ENCODE peak calls at places on chromosomes 12 and 14, in eight cellular contexts. M, H, B, P, U, D, J and Z are unnamed samples.

GRCh38 chr12:2163172-2163927 is 110.6 kb downstream of the CACNA1C start:
- DNase-seq in M (peak), H (no peak), B (peak), P (peak), U (no peak), D (peak), J (peak), Z (no peak)

GRCh38 chr12:109870648-109871047 is 9.7 kb downstream of the GLTP start:
- DNase-seq in M (no peak), H (no peak), B (no peak), P (no peak), U (no peak), D (no peak), J (no peak), Z (no peak)

GRCh38 chr14:46417066-46417465 is 234.5 kb downstream of the RPL10L start:
- DNase-seq in M (no peak), H (no peak), B (no peak), P (no peak), U (no peak), D (no peak), J (no peak), Z (no peak)

GRCh38 chr12:58496411-58496810 is 423.9 kb downstream of the LRIG3 start:
- DNase-seq in M (no peak), H (no peak), B (no peak), P (no peak), U (no peak), D (no peak), J (no peak), Z (no peak)

GRCh38 chr12:29245246-29245645 is 96.2 kb downstream of the FAR2 start:
- DNase-seq in M (no peak), H (no peak), B (no peak), P (no peak), U (no peak), D (no peak), J (no peak), Z (no peak)

GRCh38 chr14:45658226-45658916 is 405.4 kb upstream of the MIS18BP1 start:
- DNase-seq in M (no peak), H (no peak), B (no peak), P (no peak), U (no peak), D (no peak), J (no peak), Z (no peak)

GRCh38 chr12:131603106-131604033 is 107.5 kb upstream of the SFSWAP start:
- DNase-seq in M (no peak), H (no peak), B (no peak), P (no peak), U (no peak), D (no peak), J (no peak), Z (no peak)

GRCh38 chr12:29783773-29784666 is at the start of gene TMTC1:
- DNase-seq in M (no peak), H (peak), B (peak), P (peak), U (no peak), D (peak), J (peak), Z (peak)

GRCh38 chr14:58866386-58866785 is 228.6 kb downstream of the DACT1 start:
- DNase-seq in M (no peak), H (no peak), B (no peak), P (no peak), U (no peak), D (no peak), J (no peak), Z (no peak)

GRCh38 chr12:30416631-30417030 is 279.0 kb downstream of the IPO8 start:
- DNase-seq in M (no peak), H (no peak), B (no peak), P (no peak), U (no peak), D (no peak), J (no peak), Z (no peak)

GRCh38 chr12:131640436-131640969 is 70.4 kb upstream of the SFSWAP start:
- DNase-seq in M (no peak), H (no peak), B (no peak), P (no peak), U (no peak), D (no peak), J (no peak), Z (peak)

GRCh38 chr12:65121049-65121955 is at the start of gene WIF1:
- DNase-seq in M (no peak), H (peak), B (no peak), P (no peak), U (peak), D (peak), J (peak), Z (no peak)

GRCh38 chr14:71358209-71358931 is 451.1 kb downstream of the PCNX1 start:
- DNase-seq in M (peak), H (no peak), B (no peak), P (no peak), U (peak), D (no peak), J (no peak), Z (no peak)

GRCh38 chr12:3304436-3305135 is 186.4 kb upstream of the PRMT8 start:
- DNase-seq in M (peak), H (no peak), B (no peak), P (no peak), U (no peak), D (no peak), J (no peak), Z (no peak)

GRCh38 chr14:68578597-68578996 is 214.3 kb downstream of the ZFP36L1 start:
- DNase-seq in M (no peak), H (no peak), B (no peak), P (no peak), U (no peak), D (no peak), J (no peak), Z (no peak)

GRCh38 chr14:96917442-96917963 is 120.3 kb downstream of the VRK1 start:
- DNase-seq in M (no peak), H (no peak), B (no peak), P (no peak), U (no peak), D (no peak), J (no peak), Z (no peak)

GRCh38 chr12:22733756-22734155 is 108.8 kb downstream of the ETNK1 start:
- DNase-seq in M (no peak), H (no peak), B (no peak), P (no peak), U (no peak), D (no peak), J (no peak), Z (no peak)

GRCh38 chr12:98137278-98137677 is 378.1 kb upstream of the TMPO start:
- DNase-seq in M (no peak), H (no peak), B (no peak), P (no peak), U (no peak), D (no peak), J (no peak), Z (no peak)

GRCh38 chr12:101697197-101697929 is at the start of gene CHPT1:
- DNase-seq in M (no peak), H (peak), B (peak), P (peak), U (peak), D (peak), J (peak), Z (peak)

GRCh38 chr14:56150645-56151345 is 32.6 kb downstream of the PELI2 start:
- DNase-seq in M (no peak), H (no peak), B (no peak), P (no peak), U (no peak), D (no peak), J (no peak), Z (no peak)

GRCh38 chr12:122491991-122492390 is 8.7 kb downstream of the ZCCHC8 start:
- DNase-seq in M (no peak), H (no peak), B (no peak), P (no peak), U (no peak), D (no peak), J (no peak), Z (no peak)

GRCh38 chr14:74083161-74083560 is 1.1 kb downstream of the ALDH6A1 start:
- DNase-seq in M (no peak), H (no peak), B (no peak), P (no peak), U (no peak), D (no peak), J (no peak), Z (no peak)
- TF ChIP-seq CTCF in M (no peak), H (no peak), B (no peak), P (no peak), U (no peak), D (no peak), J (no peak), Z (no peak)

GRCh38 chr12:6752931-6753771 is at the start of gene MLF2:
- DNase-seq in M (peak), H (peak), B (peak), P (peak), U (peak), D (peak), J (peak), Z (peak)
- TF ChIP-seq CTCF in M (no peak), H (peak), B (peak), P (peak), U (no peak), D (no peak), J (no peak), Z (peak)

DNA sequence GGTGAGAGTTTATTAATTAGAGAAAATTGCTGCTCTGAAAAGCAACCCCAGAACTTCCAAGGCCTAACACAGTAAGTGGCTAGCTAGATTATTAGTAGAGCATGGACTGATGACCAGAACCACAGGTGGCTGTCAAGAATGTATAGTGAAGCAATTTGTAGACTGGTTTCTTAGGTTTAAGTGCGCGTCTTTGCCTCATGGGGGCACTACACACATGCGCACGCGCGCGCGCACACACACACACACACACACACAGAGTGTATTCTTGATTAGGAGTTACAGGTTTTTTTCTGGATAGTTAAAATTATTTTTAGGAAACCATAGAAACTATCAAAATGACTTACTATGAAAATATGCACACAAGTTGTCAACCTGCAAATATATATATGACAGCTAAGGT is 66.5 kb downstream of the BHLHE41 start:
- DNase-seq in M (no peak), H (no peak), B (no peak), P (no peak), U (no peak), D (no peak), J (no peak), Z (no peak)
- TF ChIP-seq CTCF in M (no peak), H (peak), B (no peak), P (no peak), U (peak), D (no peak), J (no peak), Z (peak)

GRCh38 chr14:30608533-30609006 is 13.5 kb upstream of the SCFD1 start:
- DNase-seq in M (no peak), H (no peak), B (no peak), P (no peak), U (no peak), D (no peak), J (no peak), Z (no peak)
- TF ChIP-seq CTCF in M (peak), H (no peak), B (no peak), P (no peak), U (no peak), D (no peak), J (no peak), Z (no peak)

GRCh38 chr14:50532502-50533313 is at the start of gene MAP4K5:
- DNase-seq in M (peak), H (peak), B (peak), P (peak), U (peak), D (peak), J (peak), Z (peak)

GRCh38 chr14:50534998-50535397 is 2.6 kb upstream of the MAP4K5 start:
- DNase-seq in M (no peak), H (no peak), B (no peak), P (no peak), U (no peak), D (no peak), J (no peak), Z (no peak)

GRCh38 chr14:50533314-50533705 is 941 bp upstream of the MAP4K5 start:
- DNase-seq in M (no peak), H (no peak), B (no peak), P (no peak), U (peak), D (no peak), J (no peak), Z (no peak)

GRCh38 chr14:50531595-50532501 is 521 bp downstream of the MAP4K5 start:
- DNase-seq in M (no peak), H (peak), B (peak), P (peak), U (peak), D (peak), J (peak), Z (peak)

GRCh38 chr14:50533806-50534205 is 1.4 kb upstream of the MAP4K5 start:
- DNase-seq in M (no peak), H (no peak), B (no peak), P (no peak), U (no peak), D (no peak), J (no peak), Z (no peak)
- TF ChIP-seq CTCF in M (no peak), H (no peak), B (no peak), P (no peak), U (no peak), D (no peak), J (no peak), Z (no peak)

GRCh38 chr14:25869854-25870253 is 728.0 kb downstream of the NOVA1 start:
- DNase-seq in M (no peak), H (no peak), B (no peak), P (no peak), U (no peak), D (no peak), J (no peak), Z (no peak)
- TF ChIP-seq CTCF in M (no peak), H (no peak), B (no peak), P (no peak), U (no peak), D (no peak), J (no peak), Z (no peak)